ENCODE peak calls at places on chromosomes 13 and 19, in seven cellular contexts. F is left lung; Z is putamen; P is ureter; K is naive thymus-derived CD4-positive, alpha-beta T cell; R is brain microvascular endothelial cell; A is left colon. H is an unnamed sample.

GRCh38 chr13:41065098-41065497 is 3.8 kb downstream of the WBP4 start:
- DNase-seq in F (no peak), Z (no peak), P (no peak), K (no peak), R (no peak), A (no peak), H (peak; percentile 71)

GRCh38 chr19:3783660-3784584 is 2.3 kb downstream of the MATK start:
- DNase-seq in F (peak; percentile 73), Z (no peak), P (no peak), K (peak; percentile 31), R (no peak), A (no peak), H (no peak)

GRCh38 chr13:113560645-113561416 is 23.7 kb upstream of the TFDP1 start:
- DNase-seq in F (peak; percentile 59), Z (no peak), P (peak; percentile 38), K (no peak), R (no peak), A (no peak), H (no peak)

GRCh38 chr19:29128203-29128602 is 84.7 kb downstream of the UQCRFS1 start:
- DNase-seq in F (no peak), Z (no peak), P (no peak), K (no peak), R (no peak), A (no peak), H (no peak)

GRCh38 chr19:18610556-18611326 is 1.9 kb upstream of the TMEM59L start:
- DNase-seq in F (no peak), Z (no peak), P (no peak), K (no peak), R (no peak), A (no peak), H (no peak)

GRCh38 chr19:42471554-42472249 is 29.0 kb upstream of the CXCL17 start:
- DNase-seq in F (no peak), Z (no peak), P (peak; percentile 45), K (no peak), R (peak; percentile 9), A (peak; percentile 20), H (peak; percentile 48)

GRCh38 chr19:49145485-49146407 is 9.4 kb downstream of the HRC start:
- DNase-seq in F (peak; percentile 94), Z (peak; percentile 65), P (peak; percentile 78), K (peak; percentile 74), R (peak; percentile 67), A (peak; percentile 85), H (peak; percentile 73)

GRCh38 chr19:48405850-48406249 is 12.4 kb downstream of the GRIN2D start:
- DNase-seq in F (no peak), Z (no peak), P (no peak), K (no peak), R (no peak), A (no peak), H (no peak)

GRCh38 chr13:76976488-76976887 is 15.4 kb upstream of the CLN5 start:
- DNase-seq in F (no peak), Z (no peak), P (no peak), K (no peak), R (peak; percentile 36), A (no peak), H (no peak)

GRCh38 chr13:44470623-44471562 is 97.3 kb downstream of the SERP2 start:
- DNase-seq in F (no peak), Z (no peak), P (no peak), K (peak; percentile 21), R (no peak), A (no peak), H (peak; percentile 35)

GRCh38 chr13:75222031-75222430 is 259.9 kb downstream of the TBC1D4 start:
- DNase-seq in F (no peak), Z (no peak), P (no peak), K (no peak), R (no peak), A (no peak), H (peak; percentile 88)

GRCh38 chr13:113005076-113005865 is 36.3 kb downstream of the MCF2L start:
- DNase-seq in F (no peak), Z (no peak), P (no peak), K (no peak), R (no peak), A (no peak), H (no peak)

GRCh38 chr13:33070713-33071112 is 54.5 kb downstream of the KL start:
- DNase-seq in F (no peak), Z (no peak), P (no peak), K (no peak), R (no peak), A (no peak), H (no peak)

GRCh38 chr19:47280183-47280797 is 5.6 kb downstream of the INAFM1 start:
- DNase-seq in F (no peak), Z (no peak), P (no peak), K (peak; percentile 35), R (no peak), A (no peak), H (no peak)

GRCh38 chr13:97231118-97231831 is 9.1 kb downstream of the MBNL2 start:
- DNase-seq in F (no peak), Z (no peak), P (no peak), K (no peak), R (no peak), A (no peak), H (no peak)

GRCh38 chr19:29708553-29709439 is 6.3 kb downstream of the C19orf12 start:
- DNase-seq in F (peak; percentile 51), Z (no peak), P (no peak), K (no peak), R (no peak), A (peak; percentile 35), H (no peak)

GRCh38 chr19:58058428-58058827 is 654 bp upstream of the ZNF135 start:
- DNase-seq in F (no peak), Z (no peak), P (no peak), K (no peak), R (no peak), A (no peak), H (no peak)

GRCh38 chr13:71879129-71879535 is 12.1 kb upstream of the DACH1 start:
- DNase-seq in F (no peak), Z (no peak), P (no peak), K (peak; percentile 39), R (peak; percentile 21), A (no peak), H (peak; percentile 39)

GRCh38 chr19:23565256-23565655 is 121.8 kb downstream of the ZNF675 start:
- DNase-seq in F (no peak), Z (no peak), P (no peak), K (no peak), R (no peak), A (no peak), H (no peak)

GRCh38 chr13:62302341-62302740 is 886.7 kb upstream of the PCDH20 start:
- DNase-seq in F (no peak), Z (no peak), P (no peak), K (no peak), R (no peak), A (no peak), H (no peak)

GRCh38 chr19:5109560-5109959 is 140.6 kb downstream of the KDM4B start:
- DNase-seq in F (no peak), Z (no peak), P (no peak), K (no peak), R (no peak), A (no peak), H (no peak)

GRCh38 chr19:12733369-12733896 is 1.1 kb downstream of the TRIR start:
- DNase-seq in F (no peak), Z (no peak), P (no peak), K (peak; percentile 43), R (no peak), A (no peak), H (peak; percentile 64)

GRCh38 chr13:77325371-77325941 is 1.4 kb downstream of the MYCBP2 start:
- DNase-seq in F (no peak), Z (no peak), P (no peak), K (peak; percentile 51), R (no peak), A (no peak), H (no peak)

GRCh38 chr19:17281391-17282304 is at the start of gene ANKLE1:
- DNase-seq in F (peak; percentile 86), Z (no peak), P (no peak), K (no peak), R (no peak), A (peak; percentile 53), H (peak; percentile 18)

GRCh38 chr19:50252111-50252886 is 48.9 kb downstream of the MYH14 start:
- DNase-seq in F (no peak), Z (no peak), P (no peak), K (no peak), R (peak; percentile 16), A (peak; percentile 28), H (no peak)

GRCh38 chr13:112803422-112803821 is 113.6 kb downstream of the ATP11A start:
- DNase-seq in F (no peak), Z (no peak), P (no peak), K (no peak), R (no peak), A (no peak), H (peak; percentile 21)

GRCh38 chr13:93466502-93467036 is 240.0 kb downstream of the GPC6 start:
- DNase-seq in F (no peak), Z (no peak), P (no peak), K (no peak), R (no peak), A (no peak), H (peak; percentile 44)

GRCh38 chr19:4083677-4084546 is 17.2 kb upstream of the ZBTB7A start:
- DNase-seq in F (no peak), Z (no peak), P (peak; percentile 74), K (peak; percentile 33), R (no peak), A (peak; percentile 76), H (no peak)

GRCh38 chr19:18484992-18485391 is 36.9 kb downstream of the ELL start:
- DNase-seq in F (no peak), Z (no peak), P (no peak), K (no peak), R (no peak), A (no peak), H (no peak)

GRCh38 chr13:40444241-40444640 is 222.2 kb downstream of the FOXO1 start:
- DNase-seq in F (no peak), Z (no peak), P (no peak), K (no peak), R (no peak), A (no peak), H (no peak)

GRCh38 chr13:101522607-101523006 is 70.1 kb downstream of the ITGBL1 start:
- DNase-seq in F (no peak), Z (peak; percentile 56), P (no peak), K (no peak), R (no peak), A (no peak), H (no peak)